ENCODE peak calls at places on chromosome 6, in ten cellular contexts. C is D341Med; Q is NCI-H226; U is activated T-cell treated with anti-CD3 and anti-CD28 coated beads for 48 hours; G is fibroblast of lung; A is effector memory CD8-positive, alpha-beta T cell; M is stimulated activated CD8-positive, alpha-beta memory T cell treated with anti-CD3 and anti-CD28 coated beads, Interleukin-12 subunit alpha, Interleukin-12 subunit beta, amount 100 ng/mL, for 4 hours; H is endodermal cell; W is stimulated activated naive CD4-positive, alpha-beta T cell; B is NCI-H1092. E is an unnamed sample.

GRCh38 chr6:9745476-9745875 is 669.4 kb downstream of the TFAP2A start:
- DNase-seq in M (no peak), H (no peak), B (no peak), Q (peak), W (no peak), A (no peak), G (peak), U (no peak), C (no peak), E (no peak)

GRCh38 chr6:160532315-160532714 is 131.8 kb downstream of the LPA start:
- DNase-seq in B (no peak), A (no peak), C (no peak), Q (no peak), U (no peak), H (no peak), G (no peak), M (no peak), W (no peak), E (no peak)

GRCh38 chr6:13014551-13015378 is 298.2 kb downstream of the PHACTR1 start:
- DNase-seq in H (peak), G (no peak), U (no peak), M (no peak), W (no peak), Q (no peak), A (no peak), B (no peak), C (peak), E (no peak)

GRCh38 chr6:104995989-104996617 is 39.2 kb downstream of the LIN28B start:
- DNase-seq in W (no peak), H (no peak), C (no peak), M (no peak), Q (no peak), U (no peak), A (no peak), G (peak), B (no peak), E (no peak)

GRCh38 chr6:69456086-69456485 is 340.7 kb downstream of the LMBRD1 start:
- DNase-seq in B (peak), M (no peak), W (no peak), C (no peak), A (no peak), U (no peak), Q (no peak), H (no peak), G (no peak), E (no peak)

GRCh38 chr6:37485259-37485658 is 14.4 kb downstream of the CCDC167 start:
- DNase-seq in A (no peak), C (peak), G (no peak), U (no peak), B (no peak), M (no peak), W (no peak), Q (no peak), H (peak), E (peak)

GRCh38 chr6:152309648-152310047 is 327.5 kb downstream of the SYNE1 start:
- DNase-seq in H (no peak), G (peak), Q (peak), W (peak), A (peak), U (peak), B (no peak), C (peak), M (peak), E (no peak)

GRCh38 chr6:36025932-36026327 is 1.5 kb upstream of the SLC26A8 start:
- DNase-seq in U (no peak), Q (peak), G (peak), M (no peak), W (no peak), A (no peak), B (no peak), C (no peak), H (peak), E (no peak)

GRCh38 chr6:156511570-156511969 is 265.6 kb upstream of the ARID1B start:
- DNase-seq in H (no peak), A (no peak), Q (no peak), U (no peak), G (no peak), W (no peak), M (no peak), C (no peak), B (no peak), E (no peak)

E was measured in WERI-Rb-1.